ENCODE peak calls at places on chromosome 4, in five cellular contexts. E, U, O, N and Q are unnamed samples.

GRCh38 chr4:138037716-138038115 is 204.4 kb downstream of the SLC7A11 start:
- DNase-seq in O (peak; percentile 17), N (no peak), U (peak; percentile 32), E (no peak), Q (no peak)

GRCh38 chr4:125750827-125751466 is 436.2 kb downstream of the FAT4 start:
- DNase-seq in O (peak; percentile 80), N (peak; percentile 41), E (no peak), U (peak; percentile 43), Q (peak; percentile 44)

GRCh38 chr4:40976343-40976742 is 226.6 kb downstream of the NSUN7 start:
- DNase-seq in O (peak; percentile 89), N (peak; percentile 45), E (no peak), U (peak; percentile 72), Q (no peak)

GRCh38 chr4:56976283-56976877 is 1.0 kb downstream of the NOA1 start:
- DNase-seq in N (no peak), U (no peak), E (peak; percentile 38), O (peak; percentile 26), Q (no peak)

GRCh38 chr4:7771541-7772507 is 167.8 kb downstream of the AFAP1 start:
- DNase-seq in O (no peak), N (no peak), E (peak; percentile 22), U (no peak), Q (peak; percentile 50)

GRCh38 chr4:105179539-105180401 is 33.1 kb downstream of the TET2 start:
- DNase-seq in O (no peak), N (no peak), U (peak; percentile 30), E (no peak), Q (no peak)

GRCh38 chr4:146488495-146489174 is 33.1 kb downstream of the SLC10A7 start:
- DNase-seq in E (no peak), O (no peak), U (no peak), N (no peak), Q (no peak)

GRCh38 chr4:153950100-153950979 is 161.5 kb upstream of the SFRP2 start:
- DNase-seq in O (no peak), E (no peak), U (no peak), N (no peak), Q (no peak)

GRCh38 chr4:8084712-8085490 is 73.7 kb downstream of the ABLIM2 start:
- DNase-seq in U (no peak), O (no peak), E (no peak), N (no peak), Q (peak; percentile 36)

GRCh38 chr4:42954925-42955669 is 62.6 kb downstream of the GRXCR1 start:
- DNase-seq in U (no peak), N (no peak), O (no peak), E (no peak), Q (peak; percentile 49)

GRCh38 chr4:80266267-80266901 is at the start of gene FGF5:
- DNase-seq in N (peak; percentile 38), U (peak; percentile 71), O (peak; percentile 53), E (no peak), Q (peak; percentile 22)

GRCh38 chr4:182339246-182339645 is 96.0 kb downstream of the TENM3 start:
- DNase-seq in O (peak; percentile 71), E (no peak), U (peak; percentile 16), N (no peak), Q (no peak)

GRCh38 chr4:101419324-101420135 is 72.2 kb upstream of the PPP3CA start:
- DNase-seq in U (peak; percentile 18), O (peak; percentile 9), N (peak; percentile 27), E (no peak), Q (no peak)

GRCh38 chr4:101417046-101417445 is 69.7 kb upstream of the PPP3CA start:
- DNase-seq in U (no peak), N (no peak), O (no peak), E (no peak), Q (peak; percentile 25)

GRCh38 chr4:101418055-101418454 is 70.7 kb upstream of the PPP3CA start:
- DNase-seq in E (no peak), U (no peak), N (no peak), O (no peak), Q (no peak)

GRCh38 chr4:101420661-101421060 is 73.3 kb upstream of the PPP3CA start:
- DNase-seq in N (no peak), U (no peak), O (no peak), E (no peak), Q (no peak)

GRCh38 chr4:101418466-101418865 is 71.1 kb upstream of the PPP3CA start:
- DNase-seq in O (no peak), E (no peak), N (no peak), U (no peak), Q (no peak)
- H3K27ac ChIP-seq in O (no peak overlapping the region), E (no peak overlapping the region), N (no peak overlapping the region), U (no peak overlapping the region), Q (no peak overlapping the region)

DNA sequence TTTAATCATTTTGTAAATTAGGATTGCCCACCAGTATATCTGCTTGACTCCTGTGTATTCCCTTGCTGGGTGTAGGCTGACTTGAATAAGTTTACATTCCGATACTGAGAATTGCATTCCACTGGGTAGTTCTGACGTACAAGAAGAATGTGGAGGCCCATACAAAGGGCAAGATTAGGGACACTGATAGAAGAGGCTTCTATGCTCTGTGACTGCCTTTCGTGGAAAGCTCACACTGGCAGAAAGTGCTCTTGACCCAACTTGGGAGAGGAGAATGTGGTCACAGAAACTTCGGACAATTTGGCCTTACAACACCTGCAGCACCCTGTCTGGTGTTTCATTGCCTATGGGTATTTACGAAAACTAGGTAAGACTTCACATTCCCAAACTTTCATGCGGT is 126.3 kb downstream of the RAPGEF2 start:
- DNase-seq in U (peak; percentile 68), O (peak; percentile 77), E (no peak), N (peak; percentile 70), Q (no peak)
- H3K4me3 ChIP-seq in U (peak overlapping the region; percentile 1), O (no peak overlapping the region), E (no peak overlapping the region), N (no peak overlapping the region), Q (peak overlapping the region; percentile 79)

GRCh38 chr4:3443750-3444309 is 2.1 kb downstream of the HGFAC start:
- DNase-seq in N (no peak), U (no peak), O (no peak), E (no peak), Q (peak; percentile 49)

GRCh38 chr4:3444351-3445110 is 2.8 kb downstream of the HGFAC start:
- DNase-seq in E (no peak), O (no peak), N (no peak), U (no peak), Q (no peak)

GRCh38 chr4:3441501-3442459 is at the start of gene HGFAC:
- DNase-seq in E (no peak), O (no peak), U (no peak), N (no peak), Q (peak; percentile 16)

GRCh38 chr4:3442460-3442958 is 741 bp downstream of the HGFAC start:
- DNase-seq in N (no peak), E (no peak), O (no peak), U (no peak), Q (no peak)

GRCh38 chr4:3442959-3443749 is 1.4 kb downstream of the HGFAC start:
- DNase-seq in U (peak; percentile 64), E (no peak), N (peak; percentile 50), O (peak; percentile 64), Q (peak; percentile 81)
- H3K4me1 ChIP-seq in U (no peaks in the 10 kb centered on the region), E (no peaks in the 10 kb centered on the region), N (no peaks in the 10 kb centered on the region), O (no peaks in the 10 kb centered on the region), Q (no peaks in the 10 kb centered on the region)

GRCh38 chr4:44421330-44421729 is 27.3 kb downstream of the KCTD8 start:
- DNase-seq in O (no peak), N (no peak), U (no peak), E (no peak), Q (no peak)

GRCh38 chr4:44425614-44426208 is 22.9 kb downstream of the KCTD8 start:
- DNase-seq in U (peak; percentile 29), O (peak; percentile 76), E (no peak), N (peak; percentile 23), Q (no peak)

DNA sequence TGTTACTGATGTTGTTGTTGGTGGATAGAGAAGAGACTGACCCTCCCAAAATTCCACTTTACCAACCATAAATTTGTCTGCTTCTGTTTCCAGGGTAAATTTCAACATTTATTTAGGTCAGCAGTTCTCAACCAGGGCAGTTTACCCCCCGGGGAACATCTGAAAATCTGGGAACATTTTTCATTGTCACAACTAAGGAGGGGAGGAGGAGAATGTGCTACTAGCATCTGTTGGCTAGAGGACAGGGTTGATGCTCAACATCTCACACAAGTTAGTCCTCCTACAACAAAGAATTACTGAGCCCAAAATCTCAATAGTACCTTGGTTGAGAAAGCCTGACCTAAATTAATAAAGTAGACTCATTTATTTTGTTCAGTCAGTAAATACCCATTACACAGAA is 25.7 kb downstream of the KCTD8 start:
- DNase-seq in E (no peak), N (no peak), U (no peak), O (no peak), Q (no peak)
- H3K27ac ChIP-seq in E (no peak overlapping the region), N (no peak overlapping the region), U (no peak overlapping the region), O (no peak overlapping the region), Q (no peak overlapping the region)